ENCODE peak calls at places on chromosomes 4 and X, in six cellular contexts. X, N, G, J, R and E are unnamed samples. For H3K4me1, the result is how much of the 10 kb centered on the place peaks cover.

GRCh38 chr4:158046345-158046744 is 126.5 kb downstream of the GASK1B start:
- DNase-seq in R (peak), G (no peak), J (no peak), N (no peak), X (no peak), E (no peak)

GRCh38 chr4:102103368-102103767 is 241.9 kb downstream of the SLC39A8 start:
- DNase-seq in G (no peak), X (no peak), R (no peak), J (no peak), N (no peak), E (no peak)

GRCh38 chr4:33715996-33716395 is 2528.3 kb downstream of the ARAP2 start:
- DNase-seq in R (no peak), G (peak), N (no peak), J (no peak), X (no peak), E (no peak)

GRCh38 chr4:113673450-113673849 is 88.1 kb downstream of the CAMK2D start:
- DNase-seq in X (peak), G (no peak), N (no peak), R (no peak), J (peak), E (no peak)

GRCh38 chr4:27692098-27692679 is 831.5 kb downstream of the STIM2 start:
- DNase-seq in R (peak), X (peak), J (peak), G (peak), N (no peak), E (peak)

GRCh38 chrX:72127332-72127731 is 4.4 kb downstream of the RTL5 start:
- DNase-seq in X (no peak), J (no peak), G (no peak), N (no peak), R (no peak), E (no peak)

GRCh38 chr4:68271851-68272756 is 26.6 kb upstream of the TMPRSS11B start:
- DNase-seq in R (peak), J (peak), N (peak), G (peak), X (peak), E (peak)

GRCh38 chrX:17412692-17413091 is 37.7 kb downstream of the NHS start:
- DNase-seq in N (no peak), R (no peak), X (no peak), G (peak), J (peak), E (peak)

GRCh38 chr4:172675232-172675631 is 493.4 kb upstream of the GALNT7 start:
- DNase-seq in R (no peak), G (no peak), X (no peak), J (no peak), N (no peak), E (no peak)

GRCh38 chrX:48540015-48540350 is 469 bp downstream of the TBC1D25 start:
- DNase-seq in R (peak), X (no peak), J (peak), N (peak), G (peak), E (no peak)

GRCh38 chrX:107750263-107750662 is 25.3 kb downstream of the TSC22D3 start:
- DNase-seq in G (no peak), R (no peak), X (peak), J (no peak), N (no peak), E (no peak)

GRCh38 chr4:14149469-14150030 is 522.0 kb upstream of the BOD1L1 start:
- DNase-seq in J (no peak), N (no peak), R (no peak), X (no peak), G (no peak), E (no peak)

GRCh38 chrX:133776072-133776471 is 209.3 kb downstream of the GPC3 start:
- DNase-seq in J (no peak), R (no peak), X (peak), N (peak), G (peak), E (no peak)

GRCh38 chrX:133983974-133984578 is 1.3 kb downstream of the GPC3 start:
- DNase-seq in R (no peak), G (no peak), J (no peak), N (no peak), X (peak), E (no peak)

GRCh38 chr4:143336828-143337599 is at the start of gene GAB1:
- DNase-seq in X (peak), R (peak), G (peak), N (peak), J (no peak), E (no peak)

GRCh38 chr4:120902925-120903324 is 19.6 kb downstream of the PRDM5 start:
- DNase-seq in X (no peak), G (no peak), J (no peak), R (no peak), N (no peak), E (no peak)

GRCh38 chr4:37450309-37450708 is 205.8 kb downstream of the NWD2 start:
- DNase-seq in N (no peak), J (no peak), X (no peak), G (no peak), R (no peak), E (no peak)

GRCh38 chr4:1599491-1600210 is 84.5 kb downstream of the FAM53A start:
- DNase-seq in N (no peak), X (peak), J (no peak), G (no peak), R (no peak), E (no peak)
- TF ChIP-seq REST in N (no peak), X (no peak), J (no peak), G (no peak), R (no peak), E (no peak)

DNA sequence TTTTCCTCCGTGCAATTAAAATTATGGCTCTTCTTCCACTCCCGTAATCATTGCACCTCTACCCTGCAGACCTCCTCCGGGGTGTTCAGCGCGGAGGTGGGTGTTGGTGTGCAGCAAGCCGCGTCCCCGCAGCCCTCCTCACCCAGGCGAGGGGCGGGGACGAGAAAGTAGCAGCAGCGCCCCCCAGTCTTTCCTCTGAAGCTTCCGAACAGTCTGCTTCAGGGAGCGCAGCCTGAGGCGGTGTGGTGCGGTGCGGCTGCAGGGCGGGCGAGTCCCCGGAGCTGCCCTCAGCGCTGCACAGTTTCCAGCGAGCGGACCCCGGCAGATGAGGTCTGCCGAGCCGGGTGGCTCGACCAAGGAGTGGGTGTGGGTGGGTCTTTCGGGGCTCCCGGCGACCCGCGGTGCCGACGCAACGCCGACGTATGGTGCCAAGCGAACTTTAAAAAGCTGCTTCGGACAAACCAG is at the start of gene FRAS1:
- DNase-seq in X (peak), G (peak), N (no peak), J (no peak), R (peak), E (no peak)
- TF ChIP-seq POLR2AphosphoS5 in X (peak), G (no peak), N (no peak), J (no peak), R (peak), E (no peak)

DNA sequence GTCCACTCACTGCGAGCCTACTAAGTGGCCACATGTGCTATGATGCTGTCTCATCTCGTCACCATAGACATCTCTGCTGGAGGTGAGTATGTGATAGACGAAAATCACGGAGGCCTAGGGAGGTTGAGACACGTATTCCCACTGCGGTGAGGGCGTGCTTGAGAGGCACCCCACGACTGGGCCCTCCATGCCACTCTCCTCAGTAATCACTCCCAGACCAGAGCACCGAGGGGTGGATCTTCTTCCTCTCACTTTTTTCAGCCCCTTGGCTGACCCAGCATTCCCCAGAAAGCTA is 29.0 kb downstream of the AFAP1 start:
- DNase-seq in N (no peak), R (no peak), X (no peak), G (no peak), J (no peak), E (no peak)
- H3K4me1 ChIP-seq in N (under half), R (under half), X (half or more), G (half or more), J (under half), E (half or more)

GRCh38 chr4:80058740-80059139 is 14.3 kb downstream of the ANTXR2 start:
- DNase-seq in R (no peak), N (no peak), G (no peak), J (no peak), X (no peak), E (no peak)
- TF ChIP-seq REST in R (no peak), N (no peak), G (no peak), J (no peak), X (no peak), E (no peak)

DNA sequence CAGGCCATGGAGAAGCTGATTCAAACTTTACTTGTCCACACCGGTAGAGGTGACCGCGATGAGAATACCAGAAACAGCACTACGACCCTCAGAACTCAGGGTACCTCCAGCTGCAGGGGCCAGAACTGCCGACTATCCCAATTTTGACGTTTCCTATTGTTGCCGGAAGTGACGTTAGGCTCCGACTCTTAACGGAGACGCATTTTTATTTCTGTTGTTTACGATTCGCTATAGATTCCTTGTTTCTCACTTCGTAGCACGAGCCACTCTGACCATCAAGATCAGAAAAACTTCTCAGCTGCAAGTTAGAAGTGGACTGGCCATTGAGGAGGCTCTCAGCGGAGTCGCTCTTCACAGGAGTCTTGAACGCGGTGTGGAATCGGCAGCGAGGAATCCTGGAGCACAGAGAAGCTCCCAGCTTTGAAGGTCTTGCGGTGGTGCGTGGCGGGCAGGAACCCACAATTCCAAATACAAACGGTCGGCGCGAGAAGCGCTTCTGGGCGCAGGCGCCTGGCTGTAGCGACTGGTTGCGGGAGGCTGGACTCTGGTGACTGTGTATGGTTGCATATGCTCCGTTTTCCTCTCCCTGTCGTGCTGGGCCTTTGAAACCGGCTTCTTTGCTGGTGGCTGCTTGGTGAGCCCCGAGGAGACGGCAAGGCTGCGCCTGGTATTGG is at the start of the genes CEP44 and FBXO8:
- DNase-seq in R (peak), G (peak), N (peak), J (peak), X (peak), E (peak)
- TF ChIP-seq POLR2AphosphoS5 in R (peak), G (peak), N (peak), J (peak), X (peak), E (peak)

DNA sequence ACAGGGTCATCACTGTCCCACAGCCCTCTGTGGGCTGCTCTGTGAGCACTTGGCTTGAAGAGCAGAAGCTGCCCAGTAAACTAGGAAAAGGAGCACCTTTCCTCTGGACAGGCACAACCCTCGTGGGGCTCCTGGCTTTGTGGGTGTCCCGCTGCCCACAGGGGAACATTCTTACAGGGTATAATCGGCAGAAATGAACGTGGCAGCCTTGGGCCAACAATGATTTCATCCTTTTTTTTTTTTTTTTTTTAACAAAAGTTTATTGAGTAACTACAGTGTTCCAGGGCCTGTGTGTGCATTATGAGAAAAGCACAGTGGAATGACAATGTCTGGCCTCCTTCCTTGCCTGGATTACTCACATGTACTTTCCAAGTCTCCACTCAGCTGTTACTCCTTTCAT is 197.2 kb downstream of the PDGFC start:
- DNase-seq in G (no peak), N (no peak), X (no peak), J (no peak), R (peak), E (no peak)
- H3K4me1 ChIP-seq in G (half or more), N (under half), X (under half), J (half or more), R (under half), E (under half)